ENCODE peak calls at places on chromosomes 3 and 15, in six cellular contexts. One of them, this sample, is unnamed.

GRCh38 chr15:25763206-25763880 is 99.8 kb downstream of the ATP10A start:
- DNase-seq in uterus: no peak
- DNase-seq in cardiac fibroblast: no peak
- DNase-seq in PC-9: no peak
- DNase-seq in right lobe of liver: no peak
- DNase-seq in tibial artery: no peak
- DNase-seq in this sample: no peak

GRCh38 chr15:31297221-31297879 is 29.3 kb upstream of the KLF13 start:
- DNase-seq in right lobe of liver: peak
- DNase-seq in uterus: no peak
- DNase-seq in tibial artery: no peak
- DNase-seq in cardiac fibroblast: no peak
- DNase-seq in PC-9: no peak
- DNase-seq in this sample: no peak

GRCh38 chr3:176328198-176328597 is 869.1 kb downstream of the TBL1XR1 start:
- DNase-seq in PC-9: no peak
- DNase-seq in right lobe of liver: no peak
- DNase-seq in uterus: no peak
- DNase-seq in tibial artery: no peak
- DNase-seq in cardiac fibroblast: no peak
- DNase-seq in this sample: no peak

GRCh38 chr3:22349445-22349844 is 598.4 kb upstream of the ZNF385D start:
- DNase-seq in right lobe of liver: no peak
- DNase-seq in tibial artery: no peak
- DNase-seq in PC-9: no peak
- DNase-seq in uterus: no peak
- DNase-seq in cardiac fibroblast: no peak
- DNase-seq in this sample: no peak

GRCh38 chr3:43343185-43343584 is 56.8 kb downstream of the SNRK start:
- DNase-seq in right lobe of liver: no peak
- DNase-seq in tibial artery: no peak
- DNase-seq in cardiac fibroblast: no peak
- DNase-seq in PC-9: no peak
- DNase-seq in uterus: no peak
- DNase-seq in this sample: no peak

GRCh38 chr15:78264304-78265136 is at the start of gene DNAJA4:
- DNase-seq in uterus: peak
- DNase-seq in PC-9: no peak
- DNase-seq in right lobe of liver: peak
- DNase-seq in cardiac fibroblast: peak
- DNase-seq in tibial artery: peak
- DNase-seq in this sample: no peak

GRCh38 chr3:182979719-182980191 is 583 bp downstream of the DCUN1D1 start:
- DNase-seq in tibial artery: no peak
- DNase-seq in PC-9: peak
- DNase-seq in right lobe of liver: no peak
- DNase-seq in uterus: no peak
- DNase-seq in cardiac fibroblast: peak
- DNase-seq in this sample: no peak

GRCh38 chr3:43097681-43098080 is 8.2 kb downstream of the POMGNT2 start:
- DNase-seq in tibial artery: no peak
- DNase-seq in uterus: no peak
- DNase-seq in cardiac fibroblast: no peak
- DNase-seq in right lobe of liver: no peak
- DNase-seq in PC-9: no peak
- DNase-seq in this sample: no peak

GRCh38 chr15:63891079-63891762 is 57.5 kb upstream of the HERC1 start:
- DNase-seq in cardiac fibroblast: peak
- DNase-seq in PC-9: peak
- DNase-seq in tibial artery: peak
- DNase-seq in uterus: peak
- DNase-seq in right lobe of liver: peak
- DNase-seq in this sample: peak

GRCh38 chr3:9036327-9037112 is 73.2 kb upstream of the RAD18 start:
- DNase-seq in PC-9: no peak
- DNase-seq in tibial artery: peak
- DNase-seq in right lobe of liver: no peak
- DNase-seq in cardiac fibroblast: peak
- DNase-seq in uterus: peak
- DNase-seq in this sample: no peak

GRCh38 chr3:194485876-194486539 is 794 bp downstream of the ATP13A3 start:
- DNase-seq in PC-9: peak
- DNase-seq in right lobe of liver: peak
- DNase-seq in tibial artery: peak
- DNase-seq in cardiac fibroblast: peak
- DNase-seq in uterus: peak
- DNase-seq in this sample: no peak

GRCh38 chr15:98712845-98713584 is 64.7 kb downstream of the IGF1R start:
- DNase-seq in PC-9: no peak
- DNase-seq in uterus: no peak
- DNase-seq in cardiac fibroblast: no peak
- DNase-seq in right lobe of liver: no peak
- DNase-seq in tibial artery: no peak
- DNase-seq in this sample: no peak

GRCh38 chr3:161409858-161410257 is 38.5 kb upstream of the SPTSSB start:
- DNase-seq in tibial artery: no peak
- DNase-seq in uterus: no peak
- DNase-seq in cardiac fibroblast: no peak
- DNase-seq in right lobe of liver: no peak
- DNase-seq in PC-9: no peak
- DNase-seq in this sample: no peak

GRCh38 chr15:52115598-52116427 is 3.2 kb upstream of the BCL2L10 start:
- DNase-seq in PC-9: no peak
- DNase-seq in uterus: no peak
- DNase-seq in tibial artery: no peak
- DNase-seq in right lobe of liver: peak
- DNase-seq in cardiac fibroblast: no peak
- DNase-seq in this sample: no peak

GRCh38 chr3:186121968-186122367 is 13.1 kb upstream of the ETV5 start:
- DNase-seq in tibial artery: no peak
- DNase-seq in right lobe of liver: no peak
- DNase-seq in cardiac fibroblast: no peak
- DNase-seq in uterus: no peak
- DNase-seq in PC-9: peak
- DNase-seq in this sample: no peak

GRCh38 chr3:42906085-42906904 is at the start of gene ZNF662:
- DNase-seq in cardiac fibroblast: peak
- DNase-seq in tibial artery: peak
- DNase-seq in uterus: peak
- DNase-seq in right lobe of liver: peak
- DNase-seq in PC-9: peak
- DNase-seq in this sample: no peak

GRCh38 chr3:130760922-130761321 is 14.3 kb upstream of the PIK3R4 start:
- DNase-seq in tibial artery: no peak
- DNase-seq in uterus: no peak
- DNase-seq in PC-9: no peak
- DNase-seq in cardiac fibroblast: no peak
- DNase-seq in right lobe of liver: no peak
- DNase-seq in this sample: peak

GRCh38 chr3:35592589-35593295 is 46.6 kb upstream of the ARPP21 start:
- DNase-seq in cardiac fibroblast: no peak
- DNase-seq in tibial artery: no peak
- DNase-seq in right lobe of liver: no peak
- DNase-seq in uterus: no peak
- DNase-seq in PC-9: no peak
- DNase-seq in this sample: no peak

GRCh38 chr3:167110906-167111305 is 269.2 kb downstream of the ZBBX start:
- DNase-seq in cardiac fibroblast: no peak
- DNase-seq in uterus: no peak
- DNase-seq in PC-9: no peak
- DNase-seq in tibial artery: no peak
- DNase-seq in right lobe of liver: no peak
- DNase-seq in this sample: no peak

GRCh38 chr3:57151021-57151449 is 14.1 kb downstream of the IL17RD start:
- DNase-seq in right lobe of liver: no peak
- DNase-seq in uterus: no peak
- DNase-seq in PC-9: no peak
- DNase-seq in cardiac fibroblast: peak
- DNase-seq in tibial artery: no peak
- DNase-seq in this sample: peak

GRCh38 chr15:65377976-65378366 is at the start of gene IGDCC3:
- DNase-seq in uterus: no peak
- DNase-seq in right lobe of liver: no peak
- DNase-seq in PC-9: no peak
- DNase-seq in cardiac fibroblast: no peak
- DNase-seq in tibial artery: no peak
- DNase-seq in this sample: no peak

GRCh38 chr15:98442379-98442833 is 205.9 kb upstream of the IGF1R start:
- DNase-seq in right lobe of liver: no peak
- DNase-seq in tibial artery: no peak
- DNase-seq in uterus: peak
- DNase-seq in PC-9: peak
- DNase-seq in cardiac fibroblast: peak
- DNase-seq in this sample: peak

GRCh38 chr3:132253262-132253878 is 63.8 kb upstream of the ACP3 start:
- DNase-seq in tibial artery: no peak
- DNase-seq in PC-9: peak
- DNase-seq in uterus: no peak
- DNase-seq in cardiac fibroblast: peak
- DNase-seq in right lobe of liver: no peak
- DNase-seq in this sample: peak

GRCh38 chr15:69891070-69891491 is 206.6 kb downstream of the TLE3 start:
- DNase-seq in PC-9: no peak
- DNase-seq in uterus: no peak
- DNase-seq in tibial artery: no peak
- DNase-seq in right lobe of liver: no peak
- DNase-seq in cardiac fibroblast: no peak
- DNase-seq in this sample: no peak

GRCh38 chr15:92903588-92903955 is 3.4 kb downstream of the CHD2 start:
- DNase-seq in PC-9: no peak
- DNase-seq in right lobe of liver: no peak
- DNase-seq in uterus: no peak
- DNase-seq in cardiac fibroblast: no peak
- DNase-seq in tibial artery: no peak
- DNase-seq in this sample: no peak

GRCh38 chr15:92902723-92903587 is 2.8 kb downstream of the CHD2 start:
- DNase-seq in tibial artery: no peak
- DNase-seq in PC-9: no peak
- DNase-seq in cardiac fibroblast: no peak
- DNase-seq in right lobe of liver: no peak
- DNase-seq in uterus: no peak
- DNase-seq in this sample: no peak

GRCh38 chr15:92900712-92901052 is 558 bp downstream of the CHD2 start:
- DNase-seq in tibial artery: no peak
- DNase-seq in right lobe of liver: no peak
- DNase-seq in cardiac fibroblast: no peak
- DNase-seq in PC-9: no peak
- DNase-seq in uterus: no peak
- DNase-seq in this sample: no peak

GRCh38 chr15:92901053-92901761 is 1.1 kb downstream of the CHD2 start:
- DNase-seq in uterus: no peak
- DNase-seq in tibial artery: no peak
- DNase-seq in right lobe of liver: no peak
- DNase-seq in cardiac fibroblast: no peak
- DNase-seq in PC-9: no peak
- DNase-seq in this sample: no peak

DNA sequence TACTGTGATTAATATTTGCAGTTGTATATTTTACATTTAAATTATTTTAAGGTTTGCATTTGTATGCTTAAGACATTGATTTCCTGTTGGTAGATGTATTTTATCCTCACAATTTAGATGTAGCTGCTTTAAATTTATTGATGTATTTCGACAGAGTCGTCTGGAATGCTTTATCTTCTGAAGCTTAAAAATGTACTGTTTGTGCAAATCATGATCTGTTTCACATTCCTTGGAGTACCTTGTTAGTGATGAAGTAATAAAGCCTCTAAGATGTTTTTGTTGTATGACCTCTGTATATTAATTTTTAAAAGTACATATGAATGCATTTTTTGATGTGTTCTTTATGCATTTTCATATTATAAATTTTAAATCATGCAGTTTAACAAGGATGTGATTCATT is 1.9 kb downstream of the CHD2 start:
- DNase-seq in uterus: no peak
- DNase-seq in PC-9: no peak
- DNase-seq in cardiac fibroblast: no peak
- DNase-seq in right lobe of liver: no peak
- DNase-seq in tibial artery: no peak
- DNase-seq in this sample: no peak
- TF ChIP-seq CTCF in uterus: no peak
- TF ChIP-seq CTCF in PC-9: no peak
- TF ChIP-seq CTCF in cardiac fibroblast: no peak
- TF ChIP-seq CTCF in right lobe of liver: no peak
- TF ChIP-seq CTCF in tibial artery: no peak
- TF ChIP-seq CTCF in this sample: no peak

GRCh38 chr3:67940200-67940952 is 286.0 kb upstream of the SUCLG2 start:
- DNase-seq in uterus: no peak
- DNase-seq in cardiac fibroblast: no peak
- DNase-seq in right lobe of liver: peak
- DNase-seq in PC-9: no peak
- DNase-seq in tibial artery: no peak
- DNase-seq in this sample: no peak
- TF ChIP-seq CTCF in uterus: no peak
- TF ChIP-seq CTCF in cardiac fibroblast: no peak
- TF ChIP-seq CTCF in right lobe of liver: peak
- TF ChIP-seq CTCF in PC-9: peak
- TF ChIP-seq CTCF in tibial artery: no peak
- TF ChIP-seq CTCF in this sample: peak

GRCh38 chr3:28476764-28477163 is 128.1 kb upstream of the AZI2 start:
- DNase-seq in tibial artery: no peak
- DNase-seq in uterus: no peak
- DNase-seq in cardiac fibroblast: no peak
- DNase-seq in right lobe of liver: no peak
- DNase-seq in PC-9: no peak
- DNase-seq in this sample: no peak

DNA sequence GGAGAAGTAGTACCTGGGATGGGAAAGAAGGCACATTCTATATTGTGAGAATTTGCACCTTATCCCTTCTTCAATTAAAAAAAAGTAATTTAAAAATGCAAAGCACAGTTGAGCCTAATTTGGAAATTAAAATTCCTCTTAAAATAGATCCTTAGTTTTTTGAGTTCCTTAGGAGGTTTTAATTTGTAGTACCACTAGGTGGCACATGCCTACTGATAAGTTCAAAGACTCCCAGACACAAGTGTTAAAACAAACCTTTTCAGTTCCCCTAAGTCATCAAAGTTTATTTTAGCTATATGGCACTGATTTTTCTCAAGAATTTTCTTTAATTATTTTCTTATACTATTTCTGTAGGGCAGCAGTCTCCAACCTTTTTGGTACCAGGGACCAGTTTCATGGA is 127.6 kb upstream of the AZI2 start:
- DNase-seq in right lobe of liver: no peak
- DNase-seq in cardiac fibroblast: peak
- DNase-seq in PC-9: no peak
- DNase-seq in uterus: no peak
- DNase-seq in tibial artery: no peak
- DNase-seq in this sample: peak
- TF ChIP-seq CTCF in right lobe of liver: peak
- TF ChIP-seq CTCF in cardiac fibroblast: peak
- TF ChIP-seq CTCF in PC-9: peak
- TF ChIP-seq CTCF in uterus: peak
- TF ChIP-seq CTCF in tibial artery: peak
- TF ChIP-seq CTCF in this sample: peak

DNA sequence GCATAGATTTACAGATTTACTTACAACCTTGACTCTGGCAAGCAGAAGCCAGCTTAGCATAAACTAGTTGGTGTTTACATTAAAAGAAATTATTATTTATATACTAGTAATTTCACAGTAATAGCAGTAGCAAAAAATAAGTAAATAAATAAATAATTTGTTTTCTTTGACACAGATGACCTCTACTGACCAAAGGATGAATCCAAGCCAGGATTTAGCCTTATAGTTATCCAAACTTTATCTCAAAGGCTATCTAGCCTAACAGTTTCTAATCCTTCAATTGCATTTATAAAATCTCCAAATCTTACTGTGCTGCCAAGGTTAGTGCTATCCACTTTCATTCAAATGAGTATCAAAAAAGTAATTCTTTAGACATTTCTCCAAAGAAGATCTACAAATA is 64.3 kb downstream of the FRMD5 start:
- DNase-seq in uterus: no peak
- DNase-seq in PC-9: no peak
- DNase-seq in cardiac fibroblast: no peak
- DNase-seq in right lobe of liver: no peak
- DNase-seq in tibial artery: no peak
- DNase-seq in this sample: no peak
- TF ChIP-seq CTCF in uterus: no peak
- TF ChIP-seq CTCF in PC-9: peak
- TF ChIP-seq CTCF in cardiac fibroblast: peak
- TF ChIP-seq CTCF in right lobe of liver: no peak
- TF ChIP-seq CTCF in tibial artery: no peak
- TF ChIP-seq CTCF in this sample: peak

This sample was measured in HFFc6.